ENCODE peak calls at places on chromosomes 12 and 14, in five cellular contexts. T, E, H, F and C are unnamed samples.

GRCh38 chr12:27709932-27710591 is 570 bp upstream of the MRPS35 start:
- DNase-seq in T (no peak), E (peak; percentile 54), H (no peak), F (no peak), C (peak; percentile 60)

GRCh38 chr12:102300824-102301461 is 103.3 kb upstream of the PMCH start:
- DNase-seq in T (no peak), E (peak; percentile 63), H (no peak), F (peak; percentile 39), C (peak; percentile 1)

GRCh38 chr12:51262758-51263177 is 7.4 kb downstream of the SMAGP start:
- DNase-seq in T (no peak), E (peak; percentile 42), H (no peak), F (no peak), C (peak; percentile 73)

GRCh38 chr12:67535176-67535575 is 113.4 kb upstream of the DYRK2 start:
- DNase-seq in T (no peak), E (no peak), H (no peak), F (no peak), C (no peak)

GRCh38 chr14:22276913-22277816 is 311.9 kb downstream of the DAD1 start:
- DNase-seq in T (no peak), E (no peak), H (no peak), F (peak; percentile 50), C (peak; percentile 4)

GRCh38 chr12:109144224-109144623 is 27.8 kb downstream of the ACACB start:
- DNase-seq in T (no peak), E (no peak), H (no peak), F (no peak), C (no peak)

GRCh38 chr12:57576613-57577160 is 14.3 kb upstream of the PIP4K2C start:
- DNase-seq in T (no peak), E (no peak), H (no peak), F (no peak), C (no peak)

GRCh38 chr14:32620303-32620702 is 291.2 kb downstream of the AKAP6 start:
- DNase-seq in T (no peak), E (peak; percentile 32), H (no peak), F (no peak), C (no peak)

GRCh38 chr12:47744005-47744651 is 14.6 kb downstream of the RAPGEF3 start:
- DNase-seq in T (peak; percentile 48), E (peak; percentile 73), H (no peak), F (peak; percentile 83), C (peak; percentile 81)

GRCh38 chr12:103779410-103780092 is 61.5 kb downstream of the NT5DC3 start:
- DNase-seq in T (no peak), E (no peak), H (no peak), F (no peak), C (no peak)

GRCh38 chr12:70418101-70418500 is 52.0 kb downstream of the KCNMB4 start:
- DNase-seq in T (no peak), E (peak; percentile 84), H (no peak), F (no peak), C (no peak)

GRCh38 chr14:61130512-61131260 is 149.6 kb downstream of the SLC38A6 start:
- DNase-seq in T (no peak), E (no peak), H (no peak), F (no peak), C (no peak)

GRCh38 chr14:24915958-24916595 is 133.9 kb downstream of the STXBP6 start:
- DNase-seq in T (no peak), E (peak; percentile 16), H (no peak), F (no peak), C (no peak)

GRCh38 chr14:101223561-101224162 is 320.1 kb upstream of the RTL1 start:
- DNase-seq in T (no peak), E (no peak), H (no peak), F (no peak), C (no peak)

GRCh38 chr14:30312214-30312613 is 246.7 kb upstream of the G2E3 start:
- DNase-seq in T (no peak), E (no peak), H (no peak), F (no peak), C (no peak)

GRCh38 chr14:100279133-100279532 is 27.1 kb downstream of the SLC25A29 start:
- DNase-seq in T (no peak), E (no peak), H (no peak), F (no peak), C (no peak)

GRCh38 chr12:128863957-128864356 is 10.7 kb downstream of the GLT1D1 start:
- DNase-seq in T (no peak), E (no peak), H (no peak), F (no peak), C (no peak)

GRCh38 chr12:59596232-59597143 is 659 bp downstream of the SLC16A7 start:
- DNase-seq in T (peak; percentile 68), E (peak; percentile 51), H (peak; percentile 83), F (peak; percentile 88), C (peak; percentile 57)

GRCh38 chr12:31466768-31467167 is 124.2 kb downstream of the DENND5B start:
- DNase-seq in T (no peak), E (no peak), H (no peak), F (no peak), C (no peak)

GRCh38 chr14:61713724-61714437 is 18.6 kb downstream of the HIF1A start:
- DNase-seq in T (no peak), E (no peak), H (no peak), F (no peak), C (no peak)

GRCh38 chr12:44653886-44654527 is 222.1 kb downstream of the NELL2 start:
- DNase-seq in T (no peak), E (no peak), H (no peak), F (no peak), C (no peak)

GRCh38 chr12:40225337-40225983 is 663 bp downstream of the LRRK2 start:
- DNase-seq in T (no peak), E (no peak), H (no peak), F (no peak), C (no peak)

GRCh38 chr12:53870122-53870521 is 68.5 kb upstream of the HOXC13 start:
- DNase-seq in T (no peak), E (no peak), H (no peak), F (no peak), C (no peak)

GRCh38 chr12:74317078-74317581 is 220.5 kb upstream of the ATXN7L3B start:
- DNase-seq in T (no peak), E (peak; percentile 21), H (peak; percentile 28), F (peak; percentile 71), C (no peak)

GRCh38 chr12:76464636-76465166 is 94.9 kb downstream of the OSBPL8 start:
- DNase-seq in T (no peak), E (no peak), H (no peak), F (no peak), C (no peak)

GRCh38 chr12:29593001-29593400 is 95.5 kb upstream of the OVCH1 start:
- DNase-seq in T (no peak), E (no peak), H (no peak), F (no peak), C (no peak)

GRCh38 chr12:26422839-26423398 is 227.5 kb downstream of the SSPN start:
- DNase-seq in T (no peak), E (no peak), H (no peak), F (no peak), C (no peak)

GRCh38 chr12:7935773-7936581 is at the start of gene SLC2A3:
- DNase-seq in T (peak; percentile 75), E (peak; percentile 36), H (peak; percentile 39), F (peak; percentile 76), C (peak; percentile 48)

GRCh38 chr12:58818546-58818945 is 101.8 kb downstream of the LRIG3 start:
- DNase-seq in T (no peak), E (peak; percentile 7), H (no peak), F (no peak), C (no peak)

GRCh38 chr14:103418508-103418818 is 33.2 kb downstream of the MARK3 start:
- DNase-seq in T (no peak), E (peak; percentile 50), H (no peak), F (peak; percentile 45), C (no peak)

GRCh38 chr12:17992002-17992656 is 97.9 kb downstream of the RERGL start:
- DNase-seq in T (no peak), E (peak; percentile 19), H (no peak), F (peak; percentile 51), C (peak; percentile 7)

GRCh38 chr14:85310491-85311272 is 219.3 kb upstream of the FLRT2 start:
- DNase-seq in T (no peak), E (no peak), H (no peak), F (no peak), C (no peak)
- H3K9me3 ChIP-seq in T (peaks cover 2% of the 10 kb centered on the region), E (no peaks in the 10 kb centered on the region), H (no peaks in the 10 kb centered on the region), F (no peaks in the 10 kb centered on the region), C (peaks cover 2% of the 10 kb centered on the region)

GRCh38 chr14:47511829-47512228 is 163.6 kb downstream of the MDGA2 start:
- DNase-seq in T (no peak), E (no peak), H (no peak), F (no peak), C (no peak)

GRCh38 chr14:47507866-47508265 is 167.5 kb downstream of the MDGA2 start:
- DNase-seq in T (no peak), E (no peak), H (no peak), F (no peak), C (no peak)

GRCh38 chr14:47509957-47510356 is 165.4 kb downstream of the MDGA2 start:
- DNase-seq in T (no peak), E (no peak), H (no peak), F (no peak), C (no peak)
- H3K9me3 ChIP-seq in T (no peaks in the 10 kb centered on the region), E (peaks cover 23% of the 10 kb centered on the region), H (no peaks in the 10 kb centered on the region), F (no peaks in the 10 kb centered on the region), C (no peaks in the 10 kb centered on the region)

DNA sequence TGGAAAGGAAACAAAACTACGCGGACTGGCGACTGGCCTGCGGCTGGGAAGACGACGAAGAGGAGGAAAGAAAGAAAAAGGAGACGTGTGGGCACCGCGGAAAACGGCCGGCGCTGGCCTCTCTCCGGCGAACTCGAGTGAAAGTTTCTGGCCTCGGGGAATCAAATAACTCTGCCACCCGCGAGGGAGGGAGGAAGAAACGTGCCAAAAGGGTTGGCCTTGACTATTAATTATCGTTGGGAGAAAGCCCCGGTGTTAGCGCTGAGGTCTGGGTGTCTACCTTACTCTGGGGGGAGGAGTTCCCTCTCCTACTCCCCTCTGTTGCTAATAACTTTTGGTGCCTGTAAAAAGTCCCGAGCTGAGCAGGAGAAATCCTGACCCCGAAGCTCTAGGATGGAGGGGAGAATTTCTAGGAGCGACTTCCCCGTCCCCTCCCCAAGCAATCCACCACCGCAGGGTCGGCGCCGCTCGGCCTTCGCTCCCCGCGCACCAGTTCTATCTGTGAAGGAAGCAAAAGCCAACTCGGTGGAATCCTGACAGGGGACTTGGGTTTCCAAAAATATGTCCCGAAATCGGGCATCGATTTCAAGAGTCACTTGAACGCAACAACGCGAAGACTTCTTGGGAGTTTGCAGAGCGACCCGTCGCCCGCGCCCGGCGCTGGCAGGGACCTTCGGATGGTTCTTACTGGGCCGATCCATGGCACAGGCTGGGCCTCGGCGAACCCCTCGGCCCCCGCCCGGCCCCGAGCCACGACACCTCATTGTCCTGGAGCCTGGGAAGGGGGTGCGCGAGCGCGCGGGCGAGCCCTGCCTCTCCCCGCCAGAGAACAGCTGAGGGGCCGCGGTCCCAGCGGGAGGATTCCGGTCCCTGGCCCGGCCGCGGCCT is 1.7 kb downstream of the OTX2 start:
- DNase-seq in T (no peak), E (no peak), H (no peak), F (peak; percentile 11), C (no peak)
- H3K9me3 ChIP-seq in T (peaks cover 1% of the 10 kb centered on the region), E (peaks cover 11% of the 10 kb centered on the region), H (no peaks in the 10 kb centered on the region), F (no peaks in the 10 kb centered on the region), C (no peaks in the 10 kb centered on the region)

DNA sequence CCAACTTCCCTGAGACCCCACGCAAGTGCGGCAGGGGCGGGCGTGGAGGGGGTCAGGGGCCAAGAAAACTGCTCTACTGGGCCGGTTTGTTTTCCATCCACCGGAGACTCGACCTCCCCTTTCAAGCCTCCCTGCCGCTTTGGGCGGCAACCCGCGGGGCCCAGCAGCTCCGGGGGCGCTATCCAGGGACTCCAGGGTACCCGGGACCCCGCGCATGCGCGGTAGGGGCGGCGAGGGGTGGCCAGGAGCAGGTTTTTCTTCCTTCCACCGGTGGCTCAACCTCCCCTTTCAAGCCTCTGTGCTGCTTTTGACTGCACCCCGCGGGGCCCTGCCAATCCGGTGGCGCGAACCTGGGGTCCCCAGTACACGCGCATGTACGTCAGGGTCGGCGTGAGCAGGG is 323.5 kb downstream of the ALG10 start:
- DNase-seq in T (no peak), E (no peak), H (no peak), F (no peak), C (no peak)
- H3K9me3 ChIP-seq in T (no peaks in the 10 kb centered on the region), E (peaks cover 40% of the 10 kb centered on the region), H (peaks cover 6% of the 10 kb centered on the region), F (no peaks in the 10 kb centered on the region), C (peaks cover 15% of the 10 kb centered on the region)